ENCODE peak calls at places on chromosome 3, in six cellular contexts. One of them, this sample, is unnamed.

GRCh38 chr3:37768107-37768809 is 93.4 kb upstream of the CTDSPL start:
- DNase-seq in occipital lobe: no peak
- DNase-seq in EH: no peak
- DNase-seq in stimulated activated CD4-positive, alpha-beta T cell treated with anti-CD3 and anti-CD28 coated beads, Interleukin-2, amount 100 ng/mL, for 4 hours: no peak
- DNase-seq in cardiac muscle cell: peak; percentile 63
- DNase-seq in SW 1271: no peak
- DNase-seq in this sample: no peak

GRCh38 chr3:40764722-40765121 is 240.0 kb downstream of the ZNF621 start:
- DNase-seq in occipital lobe: no peak
- DNase-seq in EH: no peak
- DNase-seq in stimulated activated CD4-positive, alpha-beta T cell treated with anti-CD3 and anti-CD28 coated beads, Interleukin-2, amount 100 ng/mL, for 4 hours: no peak
- DNase-seq in cardiac muscle cell: no peak
- DNase-seq in SW 1271: no peak
- DNase-seq in this sample: no peak

GRCh38 chr3:23301817-23302216 is 98.7 kb downstream of the UBE2E2 start:
- DNase-seq in occipital lobe: no peak
- DNase-seq in EH: peak; percentile 32
- DNase-seq in stimulated activated CD4-positive, alpha-beta T cell treated with anti-CD3 and anti-CD28 coated beads, Interleukin-2, amount 100 ng/mL, for 4 hours: no peak
- DNase-seq in cardiac muscle cell: no peak
- DNase-seq in SW 1271: no peak
- DNase-seq in this sample: no peak

GRCh38 chr3:23219552-23219951 is 16.4 kb downstream of the UBE2E2 start:
- DNase-seq in occipital lobe: no peak
- DNase-seq in EH: no peak
- DNase-seq in stimulated activated CD4-positive, alpha-beta T cell treated with anti-CD3 and anti-CD28 coated beads, Interleukin-2, amount 100 ng/mL, for 4 hours: no peak
- DNase-seq in cardiac muscle cell: no peak
- DNase-seq in SW 1271: no peak
- DNase-seq in this sample: no peak

GRCh38 chr3:124510290-124510689 is 220.0 kb upstream of the UMPS start:
- DNase-seq in occipital lobe: no peak
- DNase-seq in EH: peak; percentile 73
- DNase-seq in stimulated activated CD4-positive, alpha-beta T cell treated with anti-CD3 and anti-CD28 coated beads, Interleukin-2, amount 100 ng/mL, for 4 hours: no peak
- DNase-seq in cardiac muscle cell: no peak
- DNase-seq in SW 1271: no peak
- DNase-seq in this sample: no peak

GRCh38 chr3:136818191-136818850 is 605 bp upstream of the SLC35G2 start:
- DNase-seq in occipital lobe: no peak
- DNase-seq in EH: peak; percentile 87
- DNase-seq in stimulated activated CD4-positive, alpha-beta T cell treated with anti-CD3 and anti-CD28 coated beads, Interleukin-2, amount 100 ng/mL, for 4 hours: peak; percentile 23
- DNase-seq in cardiac muscle cell: peak; percentile 15
- DNase-seq in SW 1271: peak; percentile 31
- DNase-seq in this sample: peak; percentile 88

GRCh38 chr3:149547413-149547812 is 72.9 kb downstream of the TM4SF4 start:
- DNase-seq in occipital lobe: no peak
- DNase-seq in EH: no peak
- DNase-seq in stimulated activated CD4-positive, alpha-beta T cell treated with anti-CD3 and anti-CD28 coated beads, Interleukin-2, amount 100 ng/mL, for 4 hours: no peak
- DNase-seq in cardiac muscle cell: no peak
- DNase-seq in SW 1271: no peak
- DNase-seq in this sample: peak; percentile 88

GRCh38 chr3:157398598-157398997 is 38.1 kb upstream of the PTX3 start:
- DNase-seq in occipital lobe: no peak
- DNase-seq in EH: no peak
- DNase-seq in stimulated activated CD4-positive, alpha-beta T cell treated with anti-CD3 and anti-CD28 coated beads, Interleukin-2, amount 100 ng/mL, for 4 hours: no peak
- DNase-seq in cardiac muscle cell: no peak
- DNase-seq in SW 1271: no peak
- DNase-seq in this sample: no peak

GRCh38 chr3:114119776-114120175 is 59.1 kb downstream of the DRD3 start:
- DNase-seq in occipital lobe: no peak
- DNase-seq in EH: no peak
- DNase-seq in stimulated activated CD4-positive, alpha-beta T cell treated with anti-CD3 and anti-CD28 coated beads, Interleukin-2, amount 100 ng/mL, for 4 hours: no peak
- DNase-seq in cardiac muscle cell: no peak
- DNase-seq in SW 1271: no peak
- DNase-seq in this sample: no peak

GRCh38 chr3:186823391-186823790 is 17.1 kb upstream of the RFC4 start:
- DNase-seq in occipital lobe: no peak
- DNase-seq in EH: peak; percentile 43
- DNase-seq in stimulated activated CD4-positive, alpha-beta T cell treated with anti-CD3 and anti-CD28 coated beads, Interleukin-2, amount 100 ng/mL, for 4 hours: no peak
- DNase-seq in cardiac muscle cell: no peak
- DNase-seq in SW 1271: no peak
- DNase-seq in this sample: no peak

GRCh38 chr3:122975163-122975923 is 52.2 kb downstream of the SEMA5B start:
- DNase-seq in occipital lobe: no peak
- DNase-seq in EH: peak; percentile 85
- DNase-seq in stimulated activated CD4-positive, alpha-beta T cell treated with anti-CD3 and anti-CD28 coated beads, Interleukin-2, amount 100 ng/mL, for 4 hours: no peak
- DNase-seq in cardiac muscle cell: peak; percentile 9
- DNase-seq in SW 1271: no peak
- DNase-seq in this sample: no peak